ENCODE peak calls at places on chromosomes 1 and 21, in six cellular contexts. C is HTR-8/SVneo; D is NCI-H1092 treated with DMSO at 0.1 percent for 48 hours; T is activated CD4-positive, CD25-positive, alpha-beta regulatory T cell treated with anti-CD3 and anti-CD28 coated beads, Interleukin-2, amount 50 U/mL, for 16 hours; H is activated CD8-positive, alpha-beta memory T cell treated with anti-CD3 and anti-CD28 coated beads for 48 hours; Q is renal cortical epithelial cell. E is an unnamed sample.

GRCh38 chr1:151720974-151721787 is at the start of gene RIIAD1:
- DNase-seq in C (peak; percentile 28), D (peak; percentile 24), T (no peak), H (no peak), Q (no peak), E (peak; percentile 28)

GRCh38 chr1:41296476-41296875 is 54.4 kb upstream of the SCMH1 start:
- DNase-seq in C (no peak), D (no peak), T (no peak), H (no peak), Q (no peak), E (no peak)

GRCh38 chr21:39441502-39442475 is 3.8 kb downstream of the LCA5L start:
- DNase-seq in C (peak; percentile 42), D (peak; percentile 62), T (no peak), H (no peak), Q (peak; percentile 70), E (no peak)

GRCh38 chr1:236785477-236785876 is 9.6 kb upstream of the MTR start:
- DNase-seq in C (no peak), D (no peak), T (no peak), H (no peak), Q (no peak), E (no peak)

GRCh38 chr1:236341298-236341697 is 52.8 kb upstream of the EDARADD start:
- DNase-seq in C (no peak), D (no peak), T (no peak), H (no peak), Q (no peak), E (no peak)

GRCh38 chr1:216183427-216183826 is 239.8 kb downstream of the USH2A start:
- DNase-seq in C (peak; percentile 2), D (no peak), T (no peak), H (no peak), Q (peak; percentile 26), E (no peak)

GRCh38 chr1:231626951-231627614 is 493 bp downstream of the DISC1 start:
- DNase-seq in C (peak; percentile 59), D (peak; percentile 20), T (no peak), H (no peak), Q (peak; percentile 27), E (peak; percentile 24)

GRCh38 chr1:229204863-229205777 is 65.8 kb upstream of the RAB4A start:
- DNase-seq in C (no peak), D (no peak), T (no peak), H (no peak), Q (peak; percentile 30), E (no peak)

GRCh38 chr1:75087278-75087677 is 46.9 kb upstream of the LHX8 start:
- DNase-seq in C (no peak), D (no peak), T (no peak), H (no peak), Q (no peak), E (no peak)

GRCh38 chr1:205588691-205589445 is 42.9 kb downstream of the ELK4 start:
- DNase-seq in C (no peak), D (peak; percentile 26), T (no peak), H (no peak), Q (peak; percentile 39), E (no peak)

GRCh38 chr1:97351846-97352245 is 569.0 kb downstream of the DPYD start:
- DNase-seq in C (no peak), D (no peak), T (no peak), H (no peak), Q (no peak), E (no peak)

GRCh38 chr1:151193856-151194255 is 3.9 kb upstream of the VPS72 start:
- DNase-seq in C (no peak), D (no peak), T (no peak), H (no peak), Q (no peak), E (no peak)

GRCh38 chr1:236997882-236998281 is 6.4 kb downstream of the MT1HL1 start:
- DNase-seq in C (no peak), D (peak; percentile 78), T (no peak), H (no peak), Q (peak; percentile 13), E (no peak)

GRCh38 chr1:170495006-170495405 is 37.0 kb upstream of the GORAB start:
- DNase-seq in C (no peak), D (no peak), T (no peak), H (no peak), Q (no peak), E (no peak)

GRCh38 chr1:231419738-231420298 is 2.3 kb downstream of the EGLN1 start:
- DNase-seq in C (no peak), D (no peak), T (no peak), H (no peak), Q (no peak), E (no peak)

GRCh38 chr21:39850333-39850732 is 16.9 kb upstream of the PCP4 start:
- DNase-seq in C (no peak), D (no peak), T (no peak), H (no peak), Q (no peak), E (no peak)

GRCh38 chr1:64743954-64744491 is 852 bp upstream of the RAVER2 start:
- DNase-seq in C (peak; percentile 6), D (peak; percentile 57), T (no peak), H (no peak), Q (no peak), E (no peak)

GRCh38 chr1:119186471-119186870 is 46.0 kb upstream of the WARS2 start:
- DNase-seq in C (no peak), D (no peak), T (no peak), H (no peak), Q (peak; percentile 5), E (no peak)

GRCh38 chr1:207698822-207699483 is 52.9 kb upstream of the CD46 start:
- DNase-seq in C (peak; percentile 7), D (peak; percentile 53), T (no peak), H (no peak), Q (peak; percentile 56), E (no peak)

GRCh38 chr1:233328661-233329498 is 1.4 kb downstream of the MAP3K21 start:
- DNase-seq in C (peak; percentile 11), D (no peak), T (no peak), H (no peak), Q (peak; percentile 42), E (no peak)

GRCh38 chr21:44086636-44087425 is 20.4 kb upstream of the PWP2 start:
- DNase-seq in C (no peak), D (no peak), T (no peak), H (no peak), Q (no peak), E (no peak)

GRCh38 chr1:38500352-38500751 is 359.2 kb downstream of the RRAGC start:
- DNase-seq in C (no peak), D (no peak), T (no peak), H (no peak), Q (no peak), E (no peak)